ENCODE peak calls at places on chromosomes 7 and 10, in eight cellular contexts. Q is kidney epithelial cell, P is uterus, C is hepatocyte, F is A549, R is left lung, U is neural progenitor cell, K is ovary. A is an unnamed sample.

GRCh38 chr10:11434323-11434722 is 177.1 kb downstream of the USP6NL start:
- DNase-seq in C (no peak), P (no peak), U (peak), R (no peak), K (no peak), F (peak), Q (no peak), A (no peak)

GRCh38 chr10:123997486-123998196 is 95.8 kb downstream of the CHST15 start:
- DNase-seq in P (no peak), C (peak), K (no peak), Q (peak), R (peak), U (no peak), F (no peak), A (peak)

GRCh38 chr7:50312176-50312575 is 7.7 kb downstream of the IKZF1 start:
- DNase-seq in F (no peak), K (no peak), R (no peak), Q (no peak), P (no peak), C (no peak), U (no peak), A (no peak)

GRCh38 chr10:80471715-80472233 is 17.7 kb downstream of the TSPAN14 start:
- DNase-seq in C (no peak), U (no peak), F (no peak), R (no peak), K (no peak), P (no peak), Q (no peak), A (no peak)

GRCh38 chr7:116702046-116702445 is 30.1 kb downstream of the MET start:
- DNase-seq in K (no peak), Q (no peak), F (no peak), R (no peak), C (no peak), P (no peak), U (no peak), A (no peak)

GRCh38 chr7:69871886-69872592 is 273.8 kb downstream of the AUTS2 start:
- DNase-seq in Q (no peak), C (peak), F (no peak), P (no peak), U (no peak), K (peak), R (no peak), A (peak)

GRCh38 chr10:44245601-44245938 is 139.3 kb downstream of the CXCL12 start:
- DNase-seq in R (no peak), P (no peak), K (no peak), F (no peak), Q (peak), U (no peak), C (no peak), A (no peak)

GRCh38 chr7:135322571-135323340 is 89.1 kb downstream of the STRA8 start:
- DNase-seq in K (no peak), F (no peak), R (no peak), Q (no peak), P (no peak), C (no peak), U (no peak), A (no peak)

GRCh38 chr7:38507379-38507778 is 123.8 kb downstream of the AMPH start:
- DNase-seq in R (no peak), K (no peak), F (no peak), C (no peak), U (no peak), Q (no peak), P (no peak), A (no peak)

GRCh38 chr7:28623863-28624262 is 211.5 kb downstream of the CREB5 start:
- DNase-seq in K (no peak), C (no peak), F (no peak), U (no peak), P (no peak), Q (no peak), R (no peak), A (no peak)

GRCh38 chr10:113751116-113751728 is at the start of gene PLEKHS1:
- DNase-seq in U (no peak), C (no peak), R (no peak), F (no peak), K (no peak), P (no peak), Q (no peak), A (no peak)

GRCh38 chr10:97584060-97584797 is at the start of gene HOGA1:
- DNase-seq in Q (peak), U (peak), F (peak), P (peak), R (peak), C (peak), K (no peak), A (peak)

GRCh38 chr7:132162745-132163144 is 413.5 kb downstream of the PLXNA4 start:
- DNase-seq in C (no peak), P (no peak), K (no peak), U (peak), Q (no peak), R (no peak), F (no peak), A (no peak)

GRCh38 chr7:70189261-70189660 is 591.0 kb downstream of the AUTS2 start:
- DNase-seq in R (no peak), P (no peak), K (no peak), Q (no peak), C (no peak), F (no peak), U (no peak), A (no peak)

GRCh38 chr7:25750738-25751529 is 401.1 kb upstream of the NFE2L3 start:
- DNase-seq in R (no peak), F (no peak), Q (no peak), K (no peak), C (no peak), P (no peak), U (no peak), A (no peak)

GRCh38 chr10:50937230-50937907 is 51.9 kb upstream of the A1CF start:
- DNase-seq in Q (no peak), R (no peak), F (peak), P (no peak), K (no peak), U (peak), C (peak), A (no peak)

GRCh38 chr7:77338883-77339629 is 77.1 kb downstream of the GSAP start:
- DNase-seq in K (no peak), Q (no peak), P (no peak), R (peak), U (no peak), C (peak), F (no peak), A (no peak)

GRCh38 chr10:120741415-120741814 is 109.7 kb upstream of the WDR11 start:
- DNase-seq in F (no peak), Q (no peak), C (peak), K (no peak), U (no peak), P (no peak), R (no peak), A (no peak)

GRCh38 chr10:71271626-71272025 is 47.4 kb upstream of the SLC29A3 start:
- DNase-seq in F (no peak), C (no peak), U (no peak), Q (no peak), K (no peak), R (no peak), P (no peak), A (peak)

GRCh38 chr10:100339236-100339635 is 7.8 kb upstream of the SCD start:
- DNase-seq in R (no peak), K (no peak), C (no peak), U (no peak), F (no peak), Q (no peak), P (no peak), A (no peak)

GRCh38 chr10:131834152-131834810 is 66.5 kb upstream of the PPP2R2D start:
- DNase-seq in R (peak), Q (no peak), C (no peak), F (no peak), K (no peak), P (no peak), U (no peak), A (peak)

GRCh38 chr10:119103687-119104652 is at the start of gene DENND10:
- DNase-seq in P (peak), F (peak), R (peak), U (peak), C (peak), K (peak), Q (no peak), A (peak)

GRCh38 chr7:40437936-40438634 is 303.3 kb downstream of the SUGCT start:
- DNase-seq in R (no peak), F (no peak), K (no peak), P (no peak), C (no peak), U (no peak), Q (no peak), A (no peak)

GRCh38 chr10:30495687-30496086 is 61.7 kb downstream of the MAP3K8 start:
- DNase-seq in Q (no peak), P (no peak), C (no peak), U (no peak), F (no peak), K (no peak), R (no peak), A (no peak)

GRCh38 chr10:9302142-9302746 is 1247.8 kb downstream of the GATA3 start:
- DNase-seq in Q (peak), F (peak), P (no peak), U (peak), K (no peak), C (peak), R (no peak), A (no peak)

GRCh38 chr7:33399528-33400213 is 270.3 kb downstream of the BBS9 start:
- DNase-seq in C (no peak), K (no peak), R (no peak), F (no peak), P (no peak), Q (no peak), U (no peak), A (no peak)

GRCh38 chr7:133978502-133979295 is 148.4 kb upstream of the LRGUK start:
- DNase-seq in C (no peak), P (no peak), Q (no peak), F (no peak), U (peak), K (no peak), R (no peak), A (peak)

GRCh38 chr7:9874182-9874581 is 1099.5 kb upstream of the PHF14 start:
- DNase-seq in R (no peak), P (no peak), K (no peak), U (no peak), Q (no peak), C (no peak), F (no peak), A (no peak)

GRCh38 chr7:118974836-118975235 is 750.3 kb downstream of the ANKRD7 start:
- DNase-seq in R (no peak), C (no peak), Q (no peak), P (no peak), U (no peak), K (no peak), F (no peak), A (no peak)

GRCh38 chr10:112960151-112960681 is 10.2 kb downstream of the TCF7L2 start:
- DNase-seq in R (no peak), Q (no peak), P (no peak), F (no peak), C (no peak), K (no peak), U (no peak), A (no peak)

GRCh38 chr10:120042705-120043104 is 150.2 kb downstream of the SEC23IP start:
- DNase-seq in U (no peak), K (no peak), P (no peak), R (no peak), F (no peak), C (no peak), Q (no peak), A (no peak)

GRCh38 chr10:32332299-32332750 is 14.6 kb downstream of the EPC1 start:
- DNase-seq in R (no peak), F (no peak), U (no peak), K (no peak), P (no peak), Q (peak), C (peak), A (no peak)

GRCh38 chr7:30751257-30751650 is 681 bp upstream of the INMT start:
- DNase-seq in F (no peak), K (no peak), R (no peak), Q (no peak), P (no peak), U (no peak), C (no peak), A (no peak)

GRCh38 chr7:30752484-30752883 is 549 bp downstream of the INMT start:
- DNase-seq in Q (no peak), U (no peak), C (no peak), K (no peak), R (no peak), F (no peak), P (no peak), A (no peak)

GRCh38 chr7:30754315-30754877 is 2.5 kb downstream of the INMT start:
- DNase-seq in Q (no peak), C (no peak), P (no peak), K (no peak), F (no peak), R (no peak), U (no peak), A (no peak)

GRCh38 chr7:30751696-30752273 is at the start of gene INMT:
- DNase-seq in U (no peak), R (no peak), C (no peak), Q (no peak), F (no peak), P (peak), K (no peak), A (no peak)

GRCh38 chr7:30752979-30753378 is 1.0 kb downstream of the INMT start:
- DNase-seq in F (no peak), U (no peak), P (peak), K (peak), Q (no peak), C (no peak), R (no peak), A (no peak)
- H3K4me3 ChIP-seq in F (no peak), U (no peak), P (peak), K (no peak), Q (no peak), C (no peak), R (peak), A (no peak)

GRCh38 chr10:105793071-105793470 is 1152.0 kb downstream of the SORCS3 start:
- DNase-seq in R (no peak), C (no peak), K (no peak), U (no peak), Q (peak), P (no peak), F (no peak), A (no peak)

GRCh38 chr10:105803206-105803605 is 1162.1 kb downstream of the SORCS3 start:
- DNase-seq in K (no peak), U (no peak), R (no peak), P (no peak), F (no peak), Q (no peak), C (peak), A (no peak)

GRCh38 chr10:105800626-105801025 is 1159.5 kb downstream of the SORCS3 start:
- DNase-seq in U (peak), R (no peak), P (no peak), F (no peak), K (no peak), C (no peak), Q (no peak), A (peak)

DNA sequence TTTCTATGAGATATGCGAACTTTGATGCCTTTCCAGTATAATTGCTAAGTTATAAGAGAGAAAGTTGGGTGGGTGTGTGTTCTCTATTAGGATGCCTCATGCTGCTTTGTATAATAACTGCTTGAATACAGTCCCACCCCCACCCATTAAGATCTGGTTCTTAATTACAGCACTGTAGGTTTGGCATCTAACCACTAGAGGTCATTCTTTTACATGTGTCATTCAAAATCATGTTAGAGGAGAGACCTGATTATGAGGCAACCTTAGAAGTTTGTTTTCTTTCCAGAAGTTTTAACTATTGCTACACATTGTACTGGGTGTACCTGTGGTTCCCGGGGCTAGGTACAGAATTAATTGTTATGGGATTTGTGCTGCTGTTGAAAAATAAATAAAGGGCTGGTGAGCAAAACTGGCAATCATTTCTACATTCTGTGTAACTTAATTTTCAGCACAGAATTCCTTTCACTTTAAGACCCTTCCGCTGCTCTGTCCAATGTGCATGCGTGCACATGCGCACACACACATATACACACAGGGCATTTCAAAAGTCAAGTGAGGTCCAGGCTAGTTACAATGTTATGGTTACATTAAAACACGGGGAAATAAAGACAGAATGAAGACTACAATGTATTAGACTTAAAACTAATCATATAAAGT is 1156.3 kb downstream of the SORCS3 start:
- DNase-seq in R (no peak), U (peak), Q (peak), K (no peak), F (peak), P (no peak), C (peak), A (no peak)
- TF ChIP-seq CTCF in R (peak), U (peak), Q (peak), K (no peak), F (peak), P (no peak), C (peak), A (peak)

DNA sequence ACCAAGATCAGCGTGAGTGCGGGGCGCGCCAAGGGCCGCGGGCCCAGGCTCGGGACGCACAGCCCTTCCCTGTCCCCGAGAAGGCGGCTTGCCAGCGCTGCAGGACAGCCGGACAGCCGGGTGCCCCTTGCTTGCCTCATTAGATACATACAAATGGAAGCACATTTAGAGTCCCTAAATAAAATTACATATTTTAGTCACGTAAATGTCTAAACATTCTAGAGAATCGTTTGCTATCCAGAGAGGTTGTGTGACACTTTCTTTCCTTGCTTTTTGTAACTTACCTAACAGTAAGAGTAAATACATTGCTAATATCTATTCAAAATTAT is 4.8 kb downstream of the VSTM2A start:
- DNase-seq in P (no peak), Q (no peak), F (no peak), R (no peak), U (no peak), K (no peak), C (no peak), A (no peak)
- H3K4me3 ChIP-seq in P (no peak), Q (no peak), F (peak), R (no peak), U (peak), K (peak), C (no peak), A (peak)

GRCh38 chr7:141272417-141272816 is 198.6 kb downstream of the TMEM178B start:
- DNase-seq in P (no peak), Q (no peak), K (no peak), R (no peak), C (no peak), F (no peak), U (peak), A (no peak)
- TF ChIP-seq CTCF in P (no peak), Q (no peak), K (no peak), R (no peak), C (no peak), F (no peak), U (peak), A (no peak)

DNA sequence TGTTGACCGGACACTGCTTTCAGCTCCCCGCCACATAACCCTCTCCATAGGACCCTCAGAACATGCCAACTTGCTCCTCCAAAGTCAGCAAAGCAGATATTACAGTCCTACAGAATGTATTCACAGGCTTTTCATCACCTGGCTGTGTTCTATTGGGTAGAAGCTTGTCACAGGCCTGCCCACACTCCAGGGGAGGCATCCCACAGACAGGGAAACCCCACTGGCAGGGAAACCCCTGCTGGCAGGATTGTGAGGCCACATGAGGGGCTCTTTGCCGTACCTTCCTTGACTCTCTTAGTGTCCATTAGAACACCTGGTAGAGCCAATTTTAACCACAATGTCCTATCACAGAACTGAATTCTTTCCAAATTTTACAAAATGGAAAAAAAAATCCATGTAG is 344.2 kb upstream of the MGMT start:
- DNase-seq in C (no peak), R (no peak), P (no peak), F (no peak), U (no peak), K (no peak), Q (no peak), A (no peak)
- H3K4me3 ChIP-seq in C (no peak), R (no peak), P (no peak), F (no peak), U (no peak), K (no peak), Q (no peak), A (no peak)

GRCh38 chr7:127254163-127254684 is 1.5 kb upstream of the GRM8 start:
- DNase-seq in F (no peak), R (no peak), U (no peak), K (no peak), Q (no peak), P (no peak), C (no peak), A (no peak)
- TF ChIP-seq CTCF in F (no peak), R (no peak), U (no peak), K (no peak), Q (no peak), P (no peak), C (no peak), A (no peak)

GRCh38 chr7:151735186-151735853 is 141.6 kb downstream of the PRKAG2 start:
- DNase-seq in P (no peak), Q (no peak), K (no peak), F (no peak), R (no peak), U (no peak), C (no peak), A (no peak)
- H3K4me3 ChIP-seq in P (no peak), Q (no peak), K (no peak), F (peak), R (no peak), U (no peak), C (no peak), A (peak)

A was measured in WERI-Rb-1.